ENCODE peak calls at places on chromosomes 6 and 20, in nine cellular contexts. A is ascending aorta; L is heart left ventricle; D is astrocyte; U is CD8-positive, alpha-beta T cell; R is IMR-90; C is lung; B is prostate gland; O is endodermal cell. T is an unnamed sample. For H3K36me3, the result is how much of the 10 kb centered on the place peaks cover.

GRCh38 chr6:83908813-83909212 is 49.3 kb downstream of the CYB5R4 start:
- DNase-seq in A (no peak), L (no peak), D (peak), U (no peak), R (peak), C (no peak), B (no peak), O (no peak), T (no peak)

GRCh38 chr20:14337400-14338171 is at the start of gene FLRT3:
- DNase-seq in A (no peak), L (no peak), D (peak), U (no peak), R (peak), C (peak), B (peak), O (peak), T (peak)

GRCh38 chr20:25076731-25077609 is 5.0 kb downstream of the VSX1 start:
- DNase-seq in A (no peak), L (no peak), D (no peak), U (no peak), R (peak), C (no peak), B (no peak), O (peak), T (no peak)

GRCh38 chr6:136586295-136586694 is 36.1 kb upstream of the MAP7 start:
- DNase-seq in A (no peak), L (no peak), D (peak), U (no peak), R (peak), C (no peak), B (no peak), O (no peak), T (no peak)

GRCh38 chr6:111011360-111012142 is 29.7 kb downstream of the RPF2 start:
- DNase-seq in A (no peak), L (no peak), D (peak), U (no peak), R (peak), C (no peak), B (no peak), O (no peak), T (no peak)

GRCh38 chr6:13147396-13148181 is 180.7 kb downstream of the TBC1D7 start:
- DNase-seq in A (no peak), L (no peak), D (no peak), U (no peak), R (no peak), C (no peak), B (no peak), O (no peak), T (no peak)

GRCh38 chr6:31414771-31415270 is 11.4 kb downstream of the MICA start:
- DNase-seq in A (no peak), L (no peak), D (no peak), U (no peak), R (no peak), C (peak), B (no peak), O (no peak), T (no peak)

GRCh38 chr6:157107915-157108651 is 215.2 kb downstream of the TMEM242 start:
- DNase-seq in A (no peak), L (no peak), D (peak), U (no peak), R (peak), C (no peak), B (no peak), O (no peak), T (peak)

GRCh38 chr6:131061771-131062160 is 1.3 kb downstream of the EPB41L2 start:
- DNase-seq in A (no peak), L (no peak), D (no peak), U (no peak), R (no peak), C (no peak), B (no peak), O (no peak), T (no peak)

GRCh38 chr20:15643713-15644112 is 929.5 kb downstream of the KIF16B start:
- DNase-seq in A (no peak), L (no peak), D (no peak), U (no peak), R (peak), C (no peak), B (no peak), O (no peak), T (no peak)

GRCh38 chr6:170081556-170081955 is 209.3 kb downstream of the DLL1 start:
- DNase-seq in A (no peak), L (peak), D (no peak), U (no peak), R (no peak), C (no peak), B (no peak), O (no peak), T (no peak)

GRCh38 chr20:63597651-63598478 is 23.8 kb upstream of the HELZ2 start:
- DNase-seq in A (no peak), L (peak), D (no peak), U (no peak), R (no peak), C (no peak), B (no peak), O (no peak), T (no peak)
- H3K36me3 ChIP-seq in A (half or more), L (half or more), D (under half), U (under half), R (under half), C (under half), B (under half), O (under half), T (under half)

GRCh38 chr20:6560978-6561377 is 206.5 kb upstream of the BMP2 start:
- DNase-seq in A (no peak), L (no peak), D (no peak), U (no peak), R (no peak), C (no peak), B (no peak), O (no peak), T (no peak)

GRCh38 chr20:6559791-6560190 is 207.7 kb upstream of the BMP2 start:
- DNase-seq in A (no peak), L (no peak), D (no peak), U (no peak), R (peak), C (no peak), B (no peak), O (no peak), T (no peak)

GRCh38 chr20:6562111-6562510 is 205.4 kb upstream of the BMP2 start:
- DNase-seq in A (no peak), L (no peak), D (peak), U (no peak), R (peak), C (no peak), B (no peak), O (no peak), T (peak)

DNA sequence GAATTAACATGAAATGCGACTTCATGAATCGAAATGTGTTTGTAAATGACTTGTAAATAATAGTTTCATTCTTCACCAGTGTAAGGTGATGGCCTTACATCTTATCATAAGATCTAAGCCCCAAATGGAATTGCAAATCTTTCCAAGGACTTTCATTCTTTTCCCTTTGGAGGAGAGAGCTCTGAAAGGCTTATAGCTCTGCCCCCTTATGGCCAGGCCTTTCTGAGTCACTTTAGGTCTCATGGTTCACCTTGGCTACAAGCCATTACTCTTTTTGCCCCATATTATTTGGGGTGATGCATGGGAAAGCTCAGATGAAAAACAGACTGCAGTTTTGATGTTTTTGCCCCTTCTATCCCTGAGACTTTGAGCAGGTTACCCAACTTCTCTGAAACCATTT is 209.1 kb upstream of the BMP2 start:
- DNase-seq in A (no peak), L (no peak), D (no peak), U (no peak), R (no peak), C (no peak), B (no peak), O (peak), T (no peak)
- TF ChIP-seq CTCF in A (no peak), L (no peak), D (no peak), U (no peak), R (no peak), C (no peak), B (no peak), O (peak), T (peak)

GRCh38 chr20:32849577-32849976 is 9.1 kb upstream of the EFCAB8 start:
- DNase-seq in A (no peak), L (no peak), D (no peak), U (no peak), R (no peak), C (no peak), B (no peak), O (no peak), T (no peak)
- H3K36me3 ChIP-seq in A (half or more), L (half or more), D (half or more), U (under half), R (under half), C (under half), B (under half), O (half or more), T (under half)

GRCh38 chr6:1893470-1894130 is 283.9 kb downstream of the FOXC1 start:
- DNase-seq in A (no peak), L (no peak), D (no peak), U (no peak), R (no peak), C (no peak), B (no peak), O (peak), T (no peak)
- TF ChIP-seq CTCF in A (peak), L (peak), D (no peak), U (no peak), R (peak), C (no peak), B (no peak), O (peak), T (peak)

GRCh38 chr6:15500078-15500740 is 162.6 kb downstream of the DTNBP1 start:
- DNase-seq in A (no peak), L (no peak), D (no peak), U (no peak), R (no peak), C (no peak), B (no peak), O (no peak), T (no peak)
- H3K36me3 ChIP-seq in A (under half), L (half or more), D (under half), U (under half), R (under half), C (under half), B (under half), O (half or more), T (under half)

DNA sequence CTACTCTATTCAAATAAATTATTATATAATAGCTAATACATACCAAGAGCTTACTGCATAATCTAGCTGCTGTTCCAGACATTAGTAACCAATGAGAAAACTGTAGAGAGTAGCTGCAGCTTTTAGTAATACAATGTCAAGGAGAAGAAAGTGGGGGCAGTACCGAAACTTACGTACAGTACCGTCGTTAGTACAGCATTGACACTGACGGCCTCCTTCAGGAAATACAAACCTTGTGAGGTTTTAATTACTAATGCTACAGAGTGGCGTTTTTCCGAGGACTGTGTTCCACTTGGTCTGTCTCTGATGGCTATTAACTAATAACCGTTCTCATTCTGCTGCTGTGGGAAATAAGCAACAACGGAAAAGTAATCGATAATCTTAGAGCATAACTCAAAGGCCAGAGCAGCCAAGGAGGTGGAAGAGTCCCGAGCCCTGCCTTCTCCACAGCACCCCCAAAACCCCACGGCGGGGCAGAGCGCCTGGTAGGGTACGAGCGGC is 344 bp upstream of the PM20D2 start:
- DNase-seq in A (no peak), L (no peak), D (no peak), U (peak), R (peak), C (no peak), B (peak), O (no peak), T (no peak)
- TF ChIP-seq CTCF in A (no peak), L (no peak), D (no peak), U (no peak), R (no peak), C (no peak), B (no peak), O (no peak), T (no peak)

GRCh38 chr20:43360016-43360415 is 97.7 kb upstream of the SRSF6 start:
- DNase-seq in A (no peak), L (no peak), D (no peak), U (no peak), R (no peak), C (no peak), B (no peak), O (no peak), T (no peak)

GRCh38 chr20:43352996-43353395 is 104.7 kb upstream of the SRSF6 start:
- DNase-seq in A (no peak), L (no peak), D (no peak), U (no peak), R (no peak), C (no peak), B (no peak), O (no peak), T (no peak)

GRCh38 chr20:43358811-43359210 is 98.9 kb upstream of the SRSF6 start:
- DNase-seq in A (no peak), L (no peak), D (no peak), U (no peak), R (no peak), C (no peak), B (no peak), O (no peak), T (no peak)

GRCh38 chr20:43357352-43357751 is 100.3 kb upstream of the SRSF6 start:
- DNase-seq in A (no peak), L (no peak), D (no peak), U (no peak), R (no peak), C (no peak), B (no peak), O (no peak), T (no peak)

GRCh38 chr20:43355610-43356009 is 102.1 kb upstream of the SRSF6 start:
- DNase-seq in A (no peak), L (no peak), D (no peak), U (no peak), R (no peak), C (no peak), B (no peak), O (no peak), T (no peak)
- H3K36me3 ChIP-seq in A (under half), L (under half), D (under half), U (under half), R (under half), C (under half), B (under half), O (under half), T (under half)

DNA sequence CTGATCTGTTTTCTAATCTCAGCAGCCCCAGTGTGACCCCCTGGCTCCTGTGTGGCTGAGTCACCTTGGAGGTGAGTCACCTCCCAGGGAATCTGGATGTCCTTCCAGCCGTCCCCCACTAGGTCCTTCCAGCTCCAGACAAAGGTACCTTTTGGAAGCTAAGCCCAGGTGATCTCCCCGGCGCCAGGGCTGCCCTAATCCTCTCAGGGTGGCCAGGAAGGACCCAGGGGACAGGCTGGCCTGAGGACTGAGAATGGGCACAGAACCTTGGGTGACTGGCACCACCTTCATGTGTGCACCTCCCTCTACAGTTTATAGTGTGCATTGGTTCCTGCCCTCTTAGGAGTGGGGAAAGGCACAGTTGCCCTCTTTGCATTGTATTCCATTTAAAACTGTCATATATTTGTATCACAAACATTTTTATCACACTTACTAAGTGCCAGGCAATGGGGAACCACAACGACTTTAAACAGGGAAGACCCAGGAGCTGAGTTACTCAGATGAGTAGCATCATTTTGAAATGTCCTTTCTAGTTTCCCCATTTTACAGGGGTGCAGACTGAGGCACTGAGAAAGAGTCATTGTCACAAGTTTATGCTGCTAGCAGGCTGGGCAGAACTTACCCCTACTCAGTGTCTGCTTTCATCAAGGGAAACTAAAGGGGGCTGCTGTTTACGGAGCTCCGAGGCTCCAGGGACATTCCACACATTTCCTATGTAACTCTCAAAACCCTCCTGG is 2.6 kb upstream of the BPIFB4 start:
- DNase-seq in A (no peak), L (no peak), D (no peak), U (no peak), R (no peak), C (no peak), B (no peak), O (peak), T (no peak)
- TF ChIP-seq CTCF in A (no peak), L (no peak), D (no peak), U (no peak), R (no peak), C (no peak), B (no peak), O (peak), T (no peak)

DNA sequence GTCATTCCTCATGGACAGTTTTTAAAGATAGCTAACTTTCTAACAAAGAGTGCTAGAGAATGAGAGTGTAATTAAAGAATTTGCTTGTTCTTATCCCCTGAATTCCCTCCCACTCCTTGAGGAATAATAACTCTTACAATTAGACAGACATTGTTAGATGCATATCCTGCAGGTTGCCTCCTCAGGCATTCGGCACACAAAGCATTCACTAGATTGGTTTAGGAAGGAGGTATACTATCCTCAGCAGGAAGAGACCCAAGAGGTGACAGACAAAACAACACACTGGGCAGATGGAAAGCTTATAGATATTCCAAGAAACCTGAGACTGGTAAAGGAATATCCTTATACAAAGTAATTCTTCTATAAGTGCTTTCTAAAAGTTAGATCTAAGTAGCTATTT is 109.1 kb upstream of the FAM184A start:
- DNase-seq in A (no peak), L (no peak), D (no peak), U (no peak), R (no peak), C (no peak), B (no peak), O (peak), T (no peak)
- H3K36me3 ChIP-seq in A (under half), L (half or more), D (under half), U (under half), R (under half), C (under half), B (under half), O (half or more), T (under half)